ENCODE peak calls at places on chromosomes 1 and 21, in six cellular contexts. F is esophagus muscularis mucosa, Z is LNCaP clone FGC, K is testis, W is AG04450, U is upper lobe of left lung. E is an unnamed sample.

GRCh38 chr1:208201241-208201640 is 42.9 kb downstream of the PLXNA2 start:
- DNase-seq in W (peak), F (no peak), K (no peak), U (no peak), Z (no peak), E (peak)

GRCh38 chr1:150235436-150235851 is 468 bp downstream of the ANP32E start:
- DNase-seq in W (no peak), K (no peak), U (no peak), F (peak), Z (no peak), E (peak)

GRCh38 chr1:35574655-35575400 is 1.7 kb downstream of the TFAP2E start:
- DNase-seq in Z (peak), K (no peak), W (no peak), U (peak), F (no peak), E (no peak)

GRCh38 chr1:39238476-39238875 is 34.0 kb downstream of the MACF1 start:
- DNase-seq in U (no peak), F (no peak), W (peak), K (no peak), Z (no peak), E (no peak)

GRCh38 chr1:179599623-179600249 is 8.1 kb downstream of the TDRD5 start:
- DNase-seq in W (no peak), U (no peak), K (peak), Z (peak), F (no peak), E (peak)

GRCh38 chr21:24023402-24023801 is 1583.9 kb downstream of the MRPL39 start:
- DNase-seq in K (no peak), W (no peak), Z (no peak), U (no peak), F (no peak), E (no peak)

GRCh38 chr1:153534226-153534932 is 1.4 kb downstream of the S100A6 start:
- DNase-seq in F (no peak), U (no peak), K (no peak), W (no peak), Z (no peak), E (no peak)

GRCh38 chr1:152112885-152113432 is 2.3 kb downstream of the TCHH start:
- DNase-seq in W (no peak), U (no peak), K (no peak), Z (no peak), F (no peak), E (no peak)

GRCh38 chr1:91755176-91755575 is 130.8 kb downstream of the TGFBR3 start:
- DNase-seq in F (no peak), Z (no peak), K (peak), W (no peak), U (no peak), E (no peak)

GRCh38 chr21:39033878-39034589 is 149.2 kb downstream of the PSMG1 start:
- DNase-seq in F (no peak), Z (peak), W (no peak), K (no peak), U (peak), E (peak)

GRCh38 chr1:87805661-87806376 is 477.1 kb downstream of the LMO4 start:
- DNase-seq in U (no peak), Z (no peak), F (no peak), K (peak), W (peak), E (no peak)

GRCh38 chr1:13516606-13517005 is 2.8 kb upstream of the LRRC38 start:
- DNase-seq in U (no peak), W (no peak), K (no peak), Z (no peak), F (no peak), E (no peak)

GRCh38 chr1:29644812-29645211 is 408.5 kb downstream of the PTPRU start:
- DNase-seq in Z (no peak), K (no peak), U (no peak), F (no peak), W (no peak), E (no peak)

GRCh38 chr1:33350611-33351280 is 29.8 kb upstream of the A3GALT2 start:
- DNase-seq in U (no peak), Z (no peak), W (no peak), F (no peak), K (no peak), E (no peak)

GRCh38 chr1:22053861-22054770 is 1.6 kb downstream of the CDC42 start:
- DNase-seq in U (peak), F (no peak), K (peak), W (no peak), Z (no peak), E (no peak)

GRCh38 chr1:6985528-6986276 is 200.4 kb downstream of the CAMTA1 start:
- DNase-seq in U (no peak), Z (no peak), F (no peak), W (no peak), K (no peak), E (no peak)

GRCh38 chr1:93692451-93692861 is 10.8 kb upstream of the BCAR3 start:
- DNase-seq in F (no peak), K (no peak), Z (no peak), U (no peak), W (no peak), E (no peak)

GRCh38 chr1:40058453-40059291 is 18.1 kb downstream of the CAP1 start:
- DNase-seq in W (no peak), Z (no peak), K (no peak), F (no peak), U (no peak), E (no peak)

GRCh38 chr1:91606546-91607078 is 106.0 kb downstream of the CDC7 start:
- DNase-seq in F (peak), W (no peak), Z (no peak), U (no peak), K (no peak), E (peak)

GRCh38 chr1:226825037-226825745 is 45.2 kb upstream of the PSEN2 start:
- DNase-seq in U (no peak), Z (no peak), W (no peak), K (no peak), F (no peak), E (peak)

GRCh38 chr1:166975361-166976129 is at the start of gene ILDR2:
- DNase-seq in Z (no peak), W (no peak), F (peak), K (peak), U (peak), E (peak)

GRCh38 chr1:172320723-172321122 is 99.8 kb upstream of the C1orf105 start:
- DNase-seq in K (no peak), U (no peak), W (no peak), Z (no peak), F (no peak), E (no peak)

GRCh38 chr1:146039844-146040194 is 18.3 kb upstream of the HJV start:
- DNase-seq in F (no peak), W (no peak), U (no peak), Z (no peak), K (no peak), E (no peak)

GRCh38 chr1:160168609-160169369 is 17.4 kb downstream of the ATP1A4 start:
- DNase-seq in Z (no peak), U (no peak), F (no peak), W (no peak), K (no peak), E (no peak)

GRCh38 chr1:165153182-165153581 is 203.3 kb downstream of the LMX1A start:
- DNase-seq in U (no peak), Z (no peak), K (no peak), W (no peak), F (no peak), E (no peak)

GRCh38 chr1:160129046-160129445 is 13.5 kb downstream of the ATP1A2 start:
- DNase-seq in W (no peak), K (no peak), U (no peak), F (no peak), Z (no peak), E (no peak)

GRCh38 chr1:1128454-1129139 is 12.7 kb upstream of the C1orf159 start:
- DNase-seq in F (no peak), W (no peak), U (peak), Z (no peak), K (no peak), E (no peak)

GRCh38 chr1:7389201-7389785 is 381.8 kb upstream of the VAMP3 start:
- DNase-seq in F (peak), K (peak), Z (no peak), W (no peak), U (no peak), E (peak)

GRCh38 chr1:178798232-178798861 is 72.5 kb downstream of the ANGPTL1 start:
- DNase-seq in K (no peak), W (no peak), F (no peak), Z (no peak), U (no peak), E (no peak)

DNA sequence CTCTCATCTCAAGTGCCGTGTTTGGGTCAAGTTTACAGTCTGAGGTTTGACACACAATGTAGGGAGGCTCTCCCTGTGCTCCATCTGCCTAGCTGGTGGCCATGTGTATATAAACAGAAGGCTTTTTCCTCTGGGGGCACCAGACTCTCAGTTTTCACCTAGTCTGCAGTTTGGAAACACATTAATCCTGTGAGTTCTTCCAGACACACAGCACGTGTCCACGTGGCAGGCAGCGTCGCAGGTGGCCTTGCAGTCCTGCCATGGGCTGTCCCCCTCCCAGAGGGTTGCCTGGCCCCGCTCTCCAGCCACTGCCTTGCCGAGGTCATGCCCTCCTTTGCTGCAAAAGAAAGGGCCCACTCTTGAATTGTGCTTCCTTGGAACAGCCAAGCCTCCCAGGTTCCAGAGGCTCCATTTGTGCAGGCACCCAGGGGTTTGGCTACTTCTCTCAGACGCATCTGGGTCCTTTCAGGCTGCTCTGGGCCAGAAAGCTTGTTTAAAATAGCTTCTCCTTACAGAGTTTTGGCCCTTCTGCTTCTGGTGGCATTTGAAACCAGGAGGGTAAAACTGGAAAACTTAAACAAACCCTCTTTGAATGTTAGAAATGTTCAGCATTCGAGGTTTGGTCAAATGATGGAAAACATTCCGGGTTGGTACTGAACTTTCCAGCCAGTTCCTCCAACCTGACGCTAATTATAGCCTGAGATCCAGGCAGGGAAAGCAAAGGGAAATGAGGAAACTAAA is 4.4 kb upstream of the RUNX1 start:
- DNase-seq in U (peak), F (peak), Z (no peak), W (no peak), K (no peak), E (no peak)
- TF ChIP-seq CTCF in U (no peak), F (no peak), Z (no peak), W (peak), K (no peak), E (no peak)

DNA sequence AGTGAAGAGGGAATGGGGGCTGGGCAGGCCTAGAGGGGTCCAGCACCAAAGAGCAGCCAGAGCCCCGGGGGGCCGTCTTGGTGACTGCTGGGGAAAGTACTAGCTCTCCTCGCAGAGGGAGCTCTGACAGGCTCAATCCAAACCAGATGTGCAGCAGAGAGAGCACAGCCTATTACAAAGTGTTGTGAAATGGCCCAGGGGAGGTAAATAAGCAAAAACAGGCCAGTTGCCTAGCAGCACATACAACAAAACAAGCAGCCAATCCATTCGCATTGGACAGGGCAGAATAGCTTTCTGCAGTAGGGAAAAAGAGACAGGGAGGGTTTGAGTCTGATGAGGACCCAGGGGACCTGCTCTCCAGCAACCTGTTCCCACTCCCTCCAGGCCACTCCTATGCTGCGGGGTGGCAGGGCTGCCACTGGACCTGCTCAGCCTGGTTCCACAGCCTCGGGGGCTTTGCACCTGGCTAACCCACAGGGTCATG is 239.6 kb upstream of the FGGY start:
- DNase-seq in K (peak), U (peak), W (peak), F (peak), Z (no peak), E (peak)
- H3K4me3 ChIP-seq in K (no peak), U (no peak), W (no peak), F (peak), Z (no peak), E (no peak)

GRCh38 chr21:27759820-27760219 is 792.9 kb upstream of the ADAMTS5 start:
- DNase-seq in K (no peak), F (no peak), U (no peak), W (no peak), Z (peak), E (no peak)
- TF ChIP-seq CTCF in K (no peak), F (no peak), U (no peak), W (peak), Z (peak), E (no peak)

GRCh38 chr1:212605441-212605976 is 3.1 kb upstream of the ATF3 start:
- DNase-seq in Z (no peak), W (no peak), K (no peak), F (no peak), U (no peak), E (no peak)

GRCh38 chr1:212607924-212608208 is 695 bp upstream of the ATF3 start:
- DNase-seq in U (peak), F (no peak), K (no peak), Z (no peak), W (no peak), E (no peak)

GRCh38 chr1:212606734-212607205 is 1.8 kb upstream of the ATF3 start:
- DNase-seq in U (peak), Z (no peak), F (no peak), W (no peak), K (peak), E (peak)

GRCh38 chr1:212607206-212607923 is 1.2 kb upstream of the ATF3 start:
- DNase-seq in U (peak), Z (no peak), W (no peak), F (no peak), K (peak), E (peak)

DNA sequence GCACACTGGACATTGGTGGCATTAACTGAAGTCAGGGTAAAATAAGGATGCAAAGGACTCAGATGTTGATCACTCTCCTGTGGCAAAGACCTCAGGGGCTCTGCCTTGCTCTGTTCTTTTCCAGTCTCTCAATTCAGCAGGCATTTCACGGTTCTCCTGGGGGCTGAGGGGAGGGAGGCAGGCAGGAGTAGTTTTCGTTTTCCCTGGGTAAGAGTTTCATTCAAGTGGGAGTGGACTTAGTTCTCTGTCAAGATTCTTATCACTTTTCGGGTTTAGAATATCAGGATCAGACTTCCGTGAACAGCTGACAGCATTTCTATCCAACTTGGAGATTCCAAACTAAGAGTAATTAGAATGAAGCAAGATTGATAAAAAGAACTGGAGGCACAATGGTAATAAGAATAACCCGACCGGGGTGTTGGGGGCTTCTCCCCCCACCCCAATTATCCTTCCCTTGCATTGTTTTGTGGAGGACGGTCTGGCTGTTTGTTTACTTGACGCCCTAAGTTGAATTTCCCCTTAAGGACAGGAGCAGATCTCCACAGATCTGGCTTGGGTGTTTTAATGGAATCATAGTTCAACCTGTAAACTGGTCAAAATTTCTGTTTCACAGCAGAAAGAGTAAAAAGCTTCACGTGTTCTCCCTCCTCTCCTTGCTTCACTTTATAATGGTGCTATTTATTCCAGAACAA is 2.4 kb upstream of the ATF3 start:
- DNase-seq in K (no peak), Z (no peak), W (no peak), U (no peak), F (no peak), E (no peak)
- H3K4me3 ChIP-seq in K (peak), Z (peak), W (no peak), U (peak), F (peak), E (no peak)

DNA sequence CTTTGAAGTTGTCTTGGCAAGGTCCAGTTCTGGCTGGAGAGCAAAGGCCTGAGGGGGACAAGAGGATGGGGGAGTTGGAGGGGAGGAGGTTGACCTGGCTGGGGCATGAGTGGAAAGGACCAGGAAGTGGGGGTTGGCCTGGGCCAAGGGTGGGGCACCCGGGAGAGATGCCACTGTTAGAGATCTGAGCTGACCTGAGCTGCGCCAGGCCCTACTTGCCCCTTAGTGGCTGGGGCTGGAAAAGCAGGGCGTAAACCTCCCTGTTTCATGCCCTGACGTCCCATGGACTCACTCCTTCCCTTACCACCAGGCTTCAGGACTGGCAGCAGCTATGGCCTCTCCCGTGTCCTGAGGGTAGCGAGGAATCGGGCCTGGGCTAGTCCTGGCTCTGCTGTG is 16.9 kb downstream of the FAAH start:
- DNase-seq in W (no peak), U (no peak), K (no peak), F (no peak), Z (no peak), E (peak)
- TF ChIP-seq CTCF in W (no peak), U (no peak), K (no peak), F (no peak), Z (no peak), E (peak)

GRCh38 chr21:21851205-21851604 is 853.0 kb downstream of the NCAM2 start:
- DNase-seq in K (no peak), Z (no peak), U (no peak), W (no peak), F (no peak), E (no peak)
- H3K4me3 ChIP-seq in K (no peak), Z (no peak), U (no peak), W (no peak), F (no peak), E (no peak)

DNA sequence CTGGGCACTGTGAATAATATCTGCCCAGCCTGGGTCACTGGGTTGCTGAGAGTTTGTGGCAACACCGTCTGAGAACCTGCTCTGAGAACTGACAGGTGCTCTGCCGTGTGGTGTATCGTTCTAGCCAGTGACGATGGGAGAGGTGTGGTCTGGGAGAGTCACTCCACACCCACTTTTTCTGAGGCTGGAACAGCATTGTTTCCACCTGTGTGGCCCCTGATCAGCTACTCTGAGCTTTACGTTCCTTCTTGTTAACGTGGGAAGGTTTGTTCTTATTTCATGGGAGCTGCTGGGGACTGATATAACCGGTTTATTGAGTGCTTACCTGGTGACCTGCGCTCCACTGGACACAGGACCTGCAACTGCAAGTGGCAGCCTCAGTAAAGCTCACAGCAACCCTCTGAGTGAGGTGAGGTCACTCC is 34.8 kb upstream of the TENT5C start:
- DNase-seq in Z (peak), K (no peak), U (no peak), F (no peak), W (no peak), E (no peak)
- TF ChIP-seq CTCF in Z (no peak), K (no peak), U (no peak), F (no peak), W (no peak), E (no peak)

E was measured in adrenal gland.